ENCODE peak calls at places on chromosomes 1 and 21, in nine cellular contexts. P, X, N, R, K, G, I, Y and T are unnamed samples.

GRCh38 chr1:27574871-27575831 is 28.8 kb downstream of the AHDC1 start:
- DNase-seq in P (no peak), X (no peak), N (peak), R (peak), K (peak), G (peak), I (peak), Y (peak), T (peak)

GRCh38 chr21:41766051-41766882 is 585 bp downstream of the RIPK4 start:
- DNase-seq in P (no peak), X (no peak), N (peak), R (no peak), K (no peak), G (no peak), I (no peak), Y (no peak), T (no peak)

GRCh38 chr1:20494609-20495311 is 8.8 kb upstream of the CAMK2N1 start:
- DNase-seq in P (no peak), X (no peak), N (no peak), R (no peak), K (no peak), G (peak), I (no peak), Y (no peak), T (no peak)

GRCh38 chr1:188735567-188735966 is 1742.1 kb downstream of the BRINP3 start:
- DNase-seq in P (no peak), X (no peak), N (no peak), R (no peak), K (no peak), G (no peak), I (no peak), Y (no peak), T (no peak)

GRCh38 chr1:13583592-13583963 is at the start of gene PDPN:
- DNase-seq in P (no peak), X (no peak), N (no peak), R (peak), K (no peak), G (peak), I (no peak), Y (no peak), T (peak)

GRCh38 chr1:40310129-40310461 is 7.0 kb downstream of the COL9A2 start:
- DNase-seq in P (no peak), X (no peak), N (no peak), R (no peak), K (no peak), G (no peak), I (no peak), Y (no peak), T (no peak)

GRCh38 chr1:156279837-156280236 is 2.8 kb downstream of the SMG5 start:
- DNase-seq in P (no peak), X (no peak), N (no peak), R (no peak), K (no peak), G (no peak), I (no peak), Y (no peak), T (no peak)

GRCh38 chr1:88061106-88061829 is 622.8 kb upstream of the PKN2 start:
- DNase-seq in P (no peak), X (no peak), N (no peak), R (peak), K (peak), G (peak), I (no peak), Y (peak), T (peak)

GRCh38 chr1:3350441-3351261 is 103.8 kb upstream of the ARHGEF16 start:
- DNase-seq in P (no peak), X (peak), N (no peak), R (no peak), K (no peak), G (no peak), I (peak), Y (no peak), T (no peak)

GRCh38 chr21:15809818-15810217 is 80.0 kb downstream of the USP25 start:
- DNase-seq in P (no peak), X (no peak), N (no peak), R (no peak), K (no peak), G (peak), I (no peak), Y (no peak), T (no peak)